ENCODE peak calls at places on chromosome 5, in ten cellular contexts. One of them, this sample, is unnamed.

GRCh38 chr5:138024117-138024516 is 8.8 kb downstream of the FAM13B start:
- DNase-seq in transverse colon: no peak
- DNase-seq in SK-N-SH: no peak
- DNase-seq in prostate gland: no peak
- DNase-seq in GM12878: no peak
- DNase-seq in spleen: no peak
- DNase-seq in endothelial cell of umbilical vein: no peak
- DNase-seq in GM23338: no peak
- DNase-seq in breast epithelium: no peak
- DNase-seq in HepG2: no peak
- DNase-seq in this sample: no peak

GRCh38 chr5:173923236-173924104 is 35.3 kb downstream of the CPEB4 start:
- DNase-seq in transverse colon: no peak
- DNase-seq in SK-N-SH: no peak
- DNase-seq in prostate gland: no peak
- DNase-seq in GM12878: no peak
- DNase-seq in spleen: no peak
- DNase-seq in endothelial cell of umbilical vein: peak; percentile 65
- DNase-seq in GM23338: peak; percentile 50
- DNase-seq in breast epithelium: no peak
- DNase-seq in HepG2: no peak
- DNase-seq in this sample: no peak

GRCh38 chr5:148932355-148932935 is 106.0 kb downstream of the ADRB2 start:
- DNase-seq in transverse colon: no peak
- DNase-seq in SK-N-SH: no peak
- DNase-seq in prostate gland: no peak
- DNase-seq in GM12878: no peak
- DNase-seq in spleen: no peak
- DNase-seq in endothelial cell of umbilical vein: no peak
- DNase-seq in GM23338: no peak
- DNase-seq in breast epithelium: no peak
- DNase-seq in HepG2: no peak
- DNase-seq in this sample: no peak

GRCh38 chr5:107359033-107359915 is 311.5 kb downstream of the EFNA5 start:
- DNase-seq in transverse colon: no peak
- DNase-seq in SK-N-SH: no peak
- DNase-seq in prostate gland: no peak
- DNase-seq in GM12878: no peak
- DNase-seq in spleen: no peak
- DNase-seq in endothelial cell of umbilical vein: peak; percentile 41
- DNase-seq in GM23338: no peak
- DNase-seq in breast epithelium: no peak
- DNase-seq in HepG2: no peak
- DNase-seq in this sample: no peak

GRCh38 chr5:135986891-135987401 is 32.2 kb upstream of the LECT2 start:
- DNase-seq in transverse colon: no peak
- DNase-seq in SK-N-SH: no peak
- DNase-seq in prostate gland: no peak
- DNase-seq in GM12878: no peak
- DNase-seq in spleen: no peak
- DNase-seq in endothelial cell of umbilical vein: no peak
- DNase-seq in GM23338: no peak
- DNase-seq in breast epithelium: no peak
- DNase-seq in HepG2: no peak
- DNase-seq in this sample: no peak

GRCh38 chr5:34717426-34718327 is 61.5 kb downstream of the RAI14 start:
- DNase-seq in transverse colon: no peak
- DNase-seq in SK-N-SH: no peak
- DNase-seq in prostate gland: no peak
- DNase-seq in GM12878: no peak
- DNase-seq in spleen: no peak
- DNase-seq in endothelial cell of umbilical vein: peak; percentile 96
- DNase-seq in GM23338: peak; percentile 84
- DNase-seq in breast epithelium: no peak
- DNase-seq in HepG2: no peak
- DNase-seq in this sample: no peak

GRCh38 chr5:146342882-146343865 is 4.5 kb downstream of the POU4F3 start:
- DNase-seq in transverse colon: no peak
- DNase-seq in SK-N-SH: no peak
- DNase-seq in prostate gland: no peak
- DNase-seq in GM12878: no peak
- DNase-seq in spleen: no peak
- DNase-seq in endothelial cell of umbilical vein: no peak
- DNase-seq in GM23338: peak; percentile 65
- DNase-seq in breast epithelium: no peak
- DNase-seq in HepG2: no peak
- DNase-seq in this sample: no peak

GRCh38 chr5:74673011-74673790 is 11.8 kb upstream of the HEXB start:
- DNase-seq in transverse colon: no peak
- DNase-seq in SK-N-SH: peak; percentile 44
- DNase-seq in prostate gland: no peak
- DNase-seq in GM12878: no peak
- DNase-seq in spleen: no peak
- DNase-seq in endothelial cell of umbilical vein: peak; percentile 34
- DNase-seq in GM23338: peak; percentile 74
- DNase-seq in breast epithelium: no peak
- DNase-seq in HepG2: peak; percentile 29
- DNase-seq in this sample: no peak

GRCh38 chr5:52922384-52922783 is 66.8 kb upstream of the ITGA2 start:
- DNase-seq in transverse colon: no peak
- DNase-seq in SK-N-SH: no peak
- DNase-seq in prostate gland: no peak
- DNase-seq in GM12878: no peak
- DNase-seq in spleen: no peak
- DNase-seq in endothelial cell of umbilical vein: peak; percentile 83
- DNase-seq in GM23338: peak; percentile 54
- DNase-seq in breast epithelium: no peak
- DNase-seq in HepG2: peak; percentile 45
- DNase-seq in this sample: no peak

GRCh38 chr5:69335341-69335975 is 2.9 kb upstream of the CCDC125 start:
- DNase-seq in transverse colon: no peak
- DNase-seq in SK-N-SH: no peak
- DNase-seq in prostate gland: no peak
- DNase-seq in GM12878: no peak
- DNase-seq in spleen: no peak
- DNase-seq in endothelial cell of umbilical vein: no peak
- DNase-seq in GM23338: no peak
- DNase-seq in breast epithelium: no peak
- DNase-seq in HepG2: no peak
- DNase-seq in this sample: no peak
- TF ChIP-seq CTCF in transverse colon: no peak
- TF ChIP-seq CTCF in SK-N-SH: no peak
- TF ChIP-seq CTCF in prostate gland: no peak
- TF ChIP-seq CTCF in GM12878: no peak
- TF ChIP-seq CTCF in spleen: no peak
- TF ChIP-seq CTCF in endothelial cell of umbilical vein: no peak
- TF ChIP-seq CTCF in GM23338: no peak
- TF ChIP-seq CTCF in breast epithelium: no peak
- TF ChIP-seq CTCF in HepG2: no peak
- TF ChIP-seq CTCF in this sample: no peak

GRCh38 chr5:139644001-139644456 is 4.1 kb upstream of the CXXC5 start:
- DNase-seq in transverse colon: peak; percentile 13
- DNase-seq in SK-N-SH: no peak
- DNase-seq in prostate gland: no peak
- DNase-seq in GM12878: no peak
- DNase-seq in spleen: peak; percentile 50
- DNase-seq in endothelial cell of umbilical vein: no peak
- DNase-seq in GM23338: no peak
- DNase-seq in breast epithelium: no peak
- DNase-seq in HepG2: no peak
- DNase-seq in this sample: peak; percentile 20

GRCh38 chr5:139642213-139642612 is 5.9 kb upstream of the CXXC5 start:
- DNase-seq in transverse colon: peak; percentile 8
- DNase-seq in SK-N-SH: peak; percentile 11
- DNase-seq in prostate gland: no peak
- DNase-seq in GM12878: no peak
- DNase-seq in spleen: peak; percentile 47
- DNase-seq in endothelial cell of umbilical vein: no peak
- DNase-seq in GM23338: no peak
- DNase-seq in breast epithelium: no peak
- DNase-seq in HepG2: no peak
- DNase-seq in this sample: peak; percentile 5

GRCh38 chr5:139644646-139645494 is 3.3 kb upstream of the CXXC5 start:
- DNase-seq in transverse colon: no peak
- DNase-seq in SK-N-SH: peak; percentile 15
- DNase-seq in prostate gland: no peak
- DNase-seq in GM12878: no peak
- DNase-seq in spleen: peak; percentile 51
- DNase-seq in endothelial cell of umbilical vein: no peak
- DNase-seq in GM23338: no peak
- DNase-seq in breast epithelium: peak; percentile 48
- DNase-seq in HepG2: no peak
- DNase-seq in this sample: peak; percentile 14

GRCh38 chr5:139641116-139642080 is 6.8 kb upstream of the CXXC5 start:
- DNase-seq in transverse colon: no peak
- DNase-seq in SK-N-SH: peak; percentile 18
- DNase-seq in prostate gland: no peak
- DNase-seq in GM12878: no peak
- DNase-seq in spleen: peak; percentile 38
- DNase-seq in endothelial cell of umbilical vein: no peak
- DNase-seq in GM23338: no peak
- DNase-seq in breast epithelium: no peak
- DNase-seq in HepG2: no peak
- DNase-seq in this sample: peak; percentile 16

DNA sequence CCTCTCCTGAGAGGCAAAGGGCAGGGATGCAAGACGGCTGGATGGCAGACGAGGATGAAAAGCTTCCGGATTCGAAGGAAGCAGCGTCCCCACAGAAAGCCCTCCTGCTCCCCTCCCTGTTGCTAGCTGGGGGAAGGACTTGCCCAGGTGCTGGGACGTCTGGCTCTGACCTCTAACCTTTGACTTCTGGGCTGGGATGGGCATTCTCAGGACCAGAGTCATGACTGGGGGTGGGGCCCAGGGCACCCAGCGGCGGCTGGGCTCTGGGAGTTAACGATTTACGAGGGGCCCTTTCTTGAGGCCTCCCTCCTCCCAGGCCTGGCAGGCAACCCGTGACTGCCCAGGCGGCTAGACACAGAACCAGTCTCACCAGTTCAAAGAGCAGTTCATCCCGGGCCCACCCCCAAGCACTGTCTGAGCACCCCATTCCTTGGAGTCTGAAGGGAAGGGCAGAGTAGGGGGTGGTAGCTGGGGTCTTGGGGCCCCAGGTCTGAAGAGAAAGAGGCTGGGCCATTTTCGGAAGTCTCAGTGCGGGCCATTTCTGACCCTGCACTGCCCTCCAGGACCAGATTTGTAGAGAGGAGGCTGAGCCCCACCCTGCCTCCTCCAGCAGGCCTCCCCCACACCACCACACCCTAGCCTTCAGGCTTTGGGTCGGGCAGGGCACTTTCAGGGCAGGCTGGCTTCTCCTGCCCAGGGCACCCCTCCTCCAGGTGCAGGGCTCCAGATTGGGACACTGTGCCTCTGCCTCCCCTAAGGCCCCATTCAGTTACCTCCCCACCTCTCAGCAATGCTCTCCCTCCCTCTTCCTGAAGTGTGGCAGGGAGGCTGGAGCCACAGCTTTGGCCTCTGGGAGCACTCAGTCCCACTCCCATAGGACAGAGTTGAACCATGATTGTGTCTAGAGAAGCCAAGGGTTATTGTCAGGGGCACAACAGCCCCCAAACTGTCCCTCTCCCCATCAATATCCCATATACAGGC is 5.0 kb upstream of the CXXC5 start:
- DNase-seq in transverse colon: peak; percentile 88
- DNase-seq in SK-N-SH: peak; percentile 19
- DNase-seq in prostate gland: peak; percentile 84
- DNase-seq in GM12878: no peak
- DNase-seq in spleen: peak; percentile 72
- DNase-seq in endothelial cell of umbilical vein: no peak
- DNase-seq in GM23338: no peak
- DNase-seq in breast epithelium: peak; percentile 43
- DNase-seq in HepG2: peak; percentile 79
- DNase-seq in this sample: peak; percentile 77
- H3K4me1 ChIP-seq in transverse colon: peaks cover 22% of the 10 kb centered on the region
- H3K4me1 ChIP-seq in SK-N-SH: peaks cover 18% of the 10 kb centered on the region
- H3K4me1 ChIP-seq in prostate gland: peaks cover 28% of the 10 kb centered on the region
- H3K4me1 ChIP-seq in GM12878: peaks cover 31% of the 10 kb centered on the region
- H3K4me1 ChIP-seq in spleen: peaks cover 25% of the 10 kb centered on the region
- H3K4me1 ChIP-seq in endothelial cell of umbilical vein: peaks cover 3% of the 10 kb centered on the region
- H3K4me1 ChIP-seq in GM23338: peaks cover 71% of the 10 kb centered on the region
- H3K4me1 ChIP-seq in breast epithelium: peaks cover 5% of the 10 kb centered on the region
- H3K4me1 ChIP-seq in HepG2: peaks cover 97% of the 10 kb centered on the region
- H3K4me1 ChIP-seq in this sample: peaks cover 50% of the 10 kb centered on the region

DNA sequence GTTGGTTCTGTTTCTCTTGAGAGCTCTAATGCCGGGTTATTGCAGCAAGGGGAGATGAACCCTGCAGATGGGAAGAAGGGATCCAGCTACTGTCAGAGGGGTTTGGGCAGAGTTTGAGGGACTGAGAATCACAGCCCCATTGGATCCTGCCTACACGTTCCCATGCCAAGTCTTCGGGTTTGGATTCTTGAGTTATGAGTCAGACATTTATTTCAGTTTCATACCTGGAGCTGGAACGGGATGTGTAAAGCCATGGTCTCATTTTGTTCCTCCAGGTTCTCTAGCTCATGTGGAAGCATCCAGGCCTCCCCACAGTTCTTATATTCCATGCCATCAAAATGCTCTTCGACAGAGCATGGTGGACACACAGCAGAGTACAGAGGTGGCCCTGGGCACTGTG is 275.4 kb upstream of the IRX4 start:
- DNase-seq in transverse colon: no peak
- DNase-seq in SK-N-SH: no peak
- DNase-seq in prostate gland: no peak
- DNase-seq in GM12878: no peak
- DNase-seq in spleen: peak; percentile 23
- DNase-seq in endothelial cell of umbilical vein: no peak
- DNase-seq in GM23338: no peak
- DNase-seq in breast epithelium: no peak
- DNase-seq in HepG2: no peak
- DNase-seq in this sample: no peak
- TF ChIP-seq POLR2AphosphoS5 in transverse colon: no peak
- TF ChIP-seq POLR2AphosphoS5 in SK-N-SH: no peak
- TF ChIP-seq POLR2AphosphoS5 in prostate gland: no peak
- TF ChIP-seq POLR2AphosphoS5 in GM12878: no peak
- TF ChIP-seq POLR2AphosphoS5 in spleen: no peak
- TF ChIP-seq POLR2AphosphoS5 in endothelial cell of umbilical vein: no peak
- TF ChIP-seq POLR2AphosphoS5 in GM23338: no peak
- TF ChIP-seq POLR2AphosphoS5 in breast epithelium: no peak
- TF ChIP-seq POLR2AphosphoS5 in HepG2: no peak
- TF ChIP-seq POLR2AphosphoS5 in this sample: no peak

GRCh38 chr5:1344975-1345838 is at the start of gene CLPTM1L:
- DNase-seq in transverse colon: peak; percentile 90
- DNase-seq in SK-N-SH: peak; percentile 99
- DNase-seq in prostate gland: peak; percentile 81
- DNase-seq in GM12878: peak; percentile 50
- DNase-seq in spleen: peak; percentile 95
- DNase-seq in endothelial cell of umbilical vein: peak; percentile 84
- DNase-seq in GM23338: peak; percentile 92
- DNase-seq in breast epithelium: peak; percentile 82
- DNase-seq in HepG2: peak; percentile 69
- DNase-seq in this sample: peak; percentile 90
- TF ChIP-seq CTCF in transverse colon: no peak
- TF ChIP-seq CTCF in SK-N-SH: no peak
- TF ChIP-seq CTCF in prostate gland: no peak
- TF ChIP-seq CTCF in GM12878: no peak
- TF ChIP-seq CTCF in spleen: no peak
- TF ChIP-seq CTCF in endothelial cell of umbilical vein: no peak
- TF ChIP-seq CTCF in GM23338: no peak
- TF ChIP-seq CTCF in breast epithelium: no peak
- TF ChIP-seq CTCF in HepG2: no peak
- TF ChIP-seq CTCF in this sample: no peak

This sample was measured in stomach.